ENCODE peak calls at places on chromosome 13, in eight cellular contexts. H is ascending aorta, P is heart left ventricle, A is psoas muscle, W is uterus, D is IMR-90, K is fibroblast of lung, L is thoracic aorta. V is an unnamed sample. For H3K4me1, the result is how much of the 10 kb centered on the place peaks cover.

GRCh38 chr13:75760182-75760981 is 124.3 kb downstream of the LMO7 start:
- DNase-seq in K (peak), A (peak), P (peak), W (no peak), L (no peak), H (no peak), D (peak), V (peak)

GRCh38 chr13:37058801-37059135 is 720 bp downstream of the SUPT20H start:
- DNase-seq in W (no peak), K (peak), L (no peak), D (no peak), P (peak), A (no peak), H (no peak), V (peak)

GRCh38 chr13:98468352-98468751 is 108.6 kb downstream of the STK24 start:
- DNase-seq in L (no peak), H (no peak), D (no peak), W (no peak), K (no peak), A (no peak), P (no peak), V (no peak)

GRCh38 chr13:75481176-75482069 is 546 bp downstream of the TBC1D4 start:
- DNase-seq in D (no peak), L (no peak), K (peak), H (peak), W (peak), P (peak), A (peak), V (peak)

GRCh38 chr13:46666727-46667456 is 113.9 kb downstream of the LRCH1 start:
- DNase-seq in D (no peak), W (no peak), H (no peak), P (peak), K (no peak), A (no peak), L (no peak), V (no peak)

GRCh38 chr13:74687452-74688180 is 553.4 kb upstream of the KLF12 start:
- DNase-seq in K (no peak), W (peak), D (no peak), P (peak), A (no peak), H (no peak), L (no peak), V (no peak)

GRCh38 chr13:113650275-113650674 is 7.7 kb downstream of the ATP4B start:
- DNase-seq in L (no peak), P (no peak), D (no peak), W (peak), A (peak), K (no peak), H (peak), V (peak)

GRCh38 chr13:108342369-108343289 is 73.1 kb downstream of the TNFSF13B start:
- DNase-seq in D (peak), A (no peak), P (no peak), H (no peak), L (no peak), K (peak), W (no peak), V (no peak)

GRCh38 chr13:73450583-73450982 is 391.8 kb downstream of the KLF5 start:
- DNase-seq in A (no peak), L (no peak), H (no peak), W (no peak), D (peak), K (peak), P (no peak), V (no peak)

GRCh38 chr13:99155821-99156220 is 44.8 kb upstream of the UBAC2 start:
- DNase-seq in L (no peak), P (no peak), K (no peak), A (no peak), D (no peak), W (no peak), H (no peak), V (no peak)

GRCh38 chr13:98775844-98776598 is 23.5 kb upstream of the SLC15A1 start:
- DNase-seq in D (peak), L (no peak), W (no peak), A (no peak), H (no peak), P (no peak), K (peak), V (no peak)

GRCh38 chr13:66262330-66262729 is 967.8 kb downstream of the PCDH9 start:
- DNase-seq in L (no peak), D (no peak), P (no peak), W (no peak), K (no peak), A (no peak), H (no peak), V (no peak)

GRCh38 chr13:78121001-78121400 is 202.4 kb upstream of the EDNRB start:
- DNase-seq in A (no peak), W (no peak), D (no peak), K (no peak), H (no peak), L (no peak), P (no peak), V (no peak)

GRCh38 chr13:24709186-24709913 is 29.1 kb downstream of the ATP12A start:
- DNase-seq in P (no peak), K (no peak), A (peak), L (no peak), H (peak), D (no peak), W (no peak), V (no peak)

GRCh38 chr13:43686557-43686956 is 100.2 kb downstream of the ENOX1 start:
- DNase-seq in W (peak), D (peak), K (peak), A (peak), H (no peak), L (no peak), P (peak), V (peak)

GRCh38 chr13:98972627-98973026 is 5.2 kb downstream of the DOCK9 start:
- DNase-seq in L (no peak), P (no peak), W (no peak), D (peak), H (no peak), K (peak), A (no peak), V (no peak)

GRCh38 chr13:86945596-86945995 is 725.6 kb upstream of the SLITRK5 start:
- DNase-seq in A (no peak), H (no peak), D (no peak), L (no peak), W (no peak), P (no peak), K (no peak), V (no peak)

GRCh38 chr13:21043898-21044297 is 17.5 kb downstream of the LATS2 start:
- DNase-seq in H (no peak), L (no peak), A (no peak), K (peak), D (peak), P (no peak), W (no peak), V (no peak)

GRCh38 chr13:48562296-48563066 is 29.6 kb upstream of the RCBTB2 start:
- DNase-seq in H (no peak), A (no peak), K (peak), W (no peak), L (no peak), D (no peak), P (no peak), V (no peak)

GRCh38 chr13:44417446-44417845 is 43.8 kb downstream of the SERP2 start:
- DNase-seq in H (peak), K (no peak), W (no peak), L (no peak), P (no peak), D (no peak), A (no peak), V (no peak)

GRCh38 chr13:33279898-33280549 is 5.5 kb downstream of the STARD13 start:
- DNase-seq in W (no peak), H (peak), K (peak), P (no peak), D (peak), L (no peak), A (no peak), V (no peak)

GRCh38 chr13:20099319-20099718 is 61.5 kb downstream of the GJA3 start:
- DNase-seq in H (no peak), W (no peak), P (no peak), L (no peak), K (no peak), D (no peak), A (no peak), V (no peak)

GRCh38 chr13:53150568-53150967 is 122.0 kb downstream of the OLFM4 start:
- DNase-seq in W (no peak), H (no peak), D (no peak), L (no peak), A (no peak), K (no peak), P (no peak), V (peak)

GRCh38 chr13:111663505-111663904 is 343.1 kb downstream of the TEX29 start:
- DNase-seq in H (no peak), A (no peak), W (no peak), K (no peak), L (no peak), D (no peak), P (no peak), V (no peak)

GRCh38 chr13:74187564-74187963 is 53.4 kb upstream of the KLF12 start:
- DNase-seq in A (peak), H (no peak), K (peak), D (peak), L (no peak), W (no peak), P (no peak), V (no peak)

GRCh38 chr13:89380101-89380500 is 1708.9 kb downstream of the SLITRK5 start:
- DNase-seq in A (no peak), K (no peak), L (no peak), D (no peak), P (no peak), H (no peak), W (no peak), V (no peak)

GRCh38 chr13:98285317-98285716 is 108.2 kb upstream of the RNF113B start:
- DNase-seq in L (no peak), A (no peak), D (peak), H (no peak), P (no peak), W (no peak), K (peak), V (no peak)

GRCh38 chr13:71867101-71867814 is at the start of gene DACH1:
- DNase-seq in L (no peak), K (peak), W (peak), A (peak), D (peak), H (peak), P (peak), V (peak)

GRCh38 chr13:47976325-47976724 is 24.7 kb downstream of the SUCLA2 start:
- DNase-seq in H (no peak), W (no peak), P (no peak), D (no peak), L (no peak), K (peak), A (no peak), V (no peak)

GRCh38 chr13:99843872-99844271 is 127.7 kb downstream of the ZIC5 start:
- DNase-seq in K (no peak), L (no peak), D (no peak), H (no peak), P (no peak), W (no peak), A (no peak), V (no peak)

GRCh38 chr13:108146642-108147041 is 68.7 kb downstream of the LIG4 start:
- DNase-seq in W (no peak), P (no peak), L (no peak), D (no peak), A (no peak), K (peak), H (no peak), V (no peak)

GRCh38 chr13:23899555-23899954 is 2.3 kb upstream of the C1QTNF9B start:
- DNase-seq in P (peak), K (peak), H (no peak), D (peak), W (peak), L (no peak), A (no peak), V (peak)

GRCh38 chr13:106917024-106917491 is 349.1 kb upstream of the ARGLU1 start:
- DNase-seq in K (no peak), A (no peak), D (no peak), W (peak), L (no peak), P (peak), H (no peak), V (no peak)

DNA sequence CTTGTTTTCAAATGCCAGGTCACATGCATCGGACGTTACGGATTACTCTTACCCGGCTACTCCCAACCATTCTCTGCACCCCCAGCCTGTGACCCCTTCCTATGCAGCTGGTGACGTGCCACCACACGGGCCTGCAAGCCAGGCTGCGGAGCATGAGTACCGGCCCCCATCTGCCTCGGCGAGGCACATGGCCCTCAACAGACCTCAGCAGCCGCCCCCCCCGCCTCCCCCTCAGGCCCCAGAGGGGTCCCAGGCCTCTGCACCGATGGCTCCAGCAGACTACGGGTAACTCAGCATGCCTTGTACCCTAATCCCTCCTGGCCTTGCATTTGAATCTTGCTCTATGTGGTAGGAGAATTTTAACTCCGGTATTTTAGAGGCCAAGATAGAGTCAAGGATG is 79.5 kb downstream of the GPR12 start:
- DNase-seq in A (no peak), W (no peak), H (no peak), K (no peak), P (no peak), L (no peak), D (no peak), V (no peak)
- TF ChIP-seq CTCF in A (no peak), W (no peak), H (no peak), K (no peak), P (no peak), L (no peak), D (no peak), V (no peak)

GRCh38 chr13:97281028-97281427 is 58.9 kb downstream of the MBNL2 start:
- DNase-seq in D (no peak), K (no peak), H (no peak), L (no peak), A (no peak), W (no peak), P (no peak), V (no peak)
- H3K4me1 ChIP-seq in D (under half), K (under half), H (under half), L (half or more), A (half or more), W (under half), P (under half), V (half or more)

GRCh38 chr13:38821753-38822551 is 135.1 kb downstream of the FREM2 start:
- DNase-seq in P (no peak), H (no peak), D (no peak), A (no peak), L (no peak), K (peak), W (no peak), V (no peak)

GRCh38 chr13:38819596-38819995 is 132.7 kb downstream of the FREM2 start:
- DNase-seq in H (no peak), D (no peak), A (no peak), K (no peak), L (no peak), P (no peak), W (no peak), V (peak)

GRCh38 chr13:38826182-38826813 is 139.4 kb downstream of the FREM2 start:
- DNase-seq in P (no peak), H (no peak), K (no peak), L (no peak), A (no peak), W (no peak), D (no peak), V (peak)

GRCh38 chr13:38819053-38819452 is 132.2 kb downstream of the FREM2 start:
- DNase-seq in L (no peak), D (no peak), P (no peak), W (peak), K (peak), H (no peak), A (no peak), V (peak)

DNA sequence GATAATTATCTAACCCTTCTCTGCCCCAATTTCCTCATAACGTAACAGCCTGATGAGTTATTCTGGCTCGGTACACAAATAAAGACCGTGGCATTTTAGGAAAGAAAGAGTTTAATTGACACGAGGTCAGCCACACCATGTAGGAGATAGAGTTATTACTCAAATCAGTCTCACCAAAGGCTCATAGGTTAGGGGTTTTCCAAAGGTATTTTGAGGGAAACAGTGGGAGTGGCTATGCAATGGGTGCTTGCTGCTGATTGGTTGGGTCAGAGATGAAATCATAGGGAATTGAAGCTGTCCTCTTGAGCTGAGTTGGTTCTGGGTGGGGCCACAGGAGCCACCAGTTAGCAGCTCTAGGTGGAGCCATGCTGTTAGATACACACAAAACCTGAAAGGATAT is 137.5 kb downstream of the FREM2 start:
- DNase-seq in K (no peak), P (no peak), D (no peak), A (no peak), W (no peak), L (no peak), H (no peak), V (no peak)
- TF ChIP-seq CTCF in K (no peak), P (no peak), D (no peak), A (no peak), W (no peak), L (no peak), H (no peak), V (no peak)

GRCh38 chr13:51844862-51845573 is at the start of gene TMEM272:
- DNase-seq in K (peak), P (peak), H (no peak), W (peak), A (peak), D (peak), L (no peak), V (peak)
- H3K4me1 ChIP-seq in K (under half), P (under half), H (under half), W (under half), A (under half), D (under half), L (under half), V (under half)